ENCODE peak calls at places on chromosomes 7 and 10, in ten cellular contexts. C is hepatocyte; T is fibroblast of lung; X is CD4-positive, CD25-positive, alpha-beta regulatory T cell; W is NT2/D1; G is MM.1S; Z is ovary; E is left ventricle myocardium inferior; V is HCT116; B is CD8-positive, alpha-beta memory T cell. Q is an unnamed sample. For H3K4me1, the result is how much of the 10 kb centered on the place peaks cover.

GRCh38 chr10:80542053-80542452 is 4.4 kb downstream of the SH2D4B start:
- DNase-seq in C (no peak), E (no peak), V (no peak), W (no peak), X (no peak), Z (no peak), G (no peak), B (no peak), T (peak), Q (no peak)

GRCh38 chr10:5971315-5971832 is 6.0 kb downstream of the IL15RA start:
- DNase-seq in B (no peak), E (no peak), Z (peak), T (peak), V (no peak), C (peak), W (no peak), G (no peak), X (no peak), Q (peak)

GRCh38 chr7:98300595-98301372 is 19.3 kb downstream of the BRI3 start:
- DNase-seq in Z (no peak), W (no peak), C (no peak), V (no peak), B (no peak), G (no peak), E (no peak), X (no peak), T (no peak), Q (peak)

GRCh38 chr7:35650751-35651150 is 44.2 kb downstream of the HERPUD2 start:
- DNase-seq in Z (no peak), C (no peak), T (no peak), G (no peak), E (no peak), V (no peak), X (no peak), W (no peak), B (no peak), Q (no peak)

GRCh38 chr10:23742807-23743206 is 303.9 kb downstream of the OTUD1 start:
- DNase-seq in G (no peak), W (no peak), B (no peak), T (no peak), E (no peak), X (no peak), Z (no peak), C (no peak), V (no peak), Q (no peak)

GRCh38 chr10:18100664-18101063 is 39.6 kb upstream of the CACNB2 start:
- DNase-seq in X (no peak), Z (no peak), C (no peak), G (no peak), T (no peak), W (no peak), E (no peak), V (no peak), B (no peak), Q (no peak)

GRCh38 chr10:5547934-5548660 is 23.3 kb downstream of the CALML3 start:
- DNase-seq in G (no peak), W (no peak), T (peak), B (no peak), E (peak), Z (no peak), X (no peak), C (peak), V (peak), Q (peak)

GRCh38 chr10:60662917-60663614 is 115.2 kb upstream of the CDK1 start:
- DNase-seq in G (no peak), E (no peak), V (peak), B (no peak), T (peak), C (no peak), W (no peak), Z (no peak), X (no peak), Q (no peak)

GRCh38 chr10:4023997-4024396 is 239.0 kb upstream of the KLF6 start:
- DNase-seq in T (peak), Z (no peak), W (no peak), X (no peak), E (no peak), G (no peak), B (no peak), C (no peak), V (no peak), Q (no peak)

GRCh38 chr10:72089618-72090017 is 1.3 kb upstream of the SPOCK2 start:
- DNase-seq in T (no peak), C (peak), X (no peak), E (no peak), Z (no peak), B (no peak), W (no peak), V (no peak), G (no peak), Q (peak)

GRCh38 chr10:112689327-112689726 is 242.3 kb downstream of the VTI1A start:
- DNase-seq in W (no peak), C (peak), V (peak), E (peak), B (no peak), T (peak), X (no peak), G (no peak), Z (peak), Q (peak)

GRCh38 chr7:22190736-22191135 is 166.2 kb downstream of the RAPGEF5 start:
- DNase-seq in Z (no peak), B (no peak), C (no peak), G (no peak), V (no peak), E (no peak), X (no peak), W (no peak), T (no peak), Q (no peak)

GRCh38 chr7:98116656-98117461 is 10.2 kb downstream of the LMTK2 start:
- DNase-seq in C (peak), B (no peak), T (peak), X (no peak), E (no peak), W (no peak), G (no peak), Z (peak), V (no peak), Q (no peak)

GRCh38 chr10:104577861-104578480 is 63.1 kb upstream of the SORCS3 start:
- DNase-seq in T (no peak), V (peak), G (no peak), X (no peak), C (no peak), B (no peak), E (no peak), Z (no peak), W (no peak), Q (no peak)

GRCh38 chr7:1232623-1233327 is at the start of gene UNCX:
- DNase-seq in W (no peak), Z (no peak), V (no peak), E (no peak), X (no peak), G (no peak), B (no peak), T (no peak), C (no peak), Q (no peak)

GRCh38 chr10:5449227-5449626 is 36.9 kb downstream of the NET1 start:
- DNase-seq in E (no peak), G (no peak), C (no peak), B (no peak), Z (no peak), V (no peak), T (no peak), X (no peak), W (no peak), Q (no peak)

GRCh38 chr10:44878704-44879530 is 32.2 kb upstream of the TMEM72 start:
- DNase-seq in V (no peak), G (peak), C (peak), Z (peak), B (peak), T (peak), X (peak), E (peak), W (peak), Q (peak)
- H3K4me3 ChIP-seq in V (no peak), G (peak), C (peak), Z (peak), B (peak), T (peak), X (peak), E (peak), W (peak), Q (peak)

GRCh38 chr10:24851595-24851994 is 100.8 kb downstream of the PRTFDC1 start:
- DNase-seq in W (no peak), G (no peak), V (no peak), B (no peak), Z (no peak), X (no peak), T (peak), C (no peak), E (no peak), Q (no peak)

GRCh38 chr10:24848169-24848688 is 104.2 kb downstream of the PRTFDC1 start:
- DNase-seq in T (no peak), W (no peak), E (no peak), C (no peak), Z (no peak), B (no peak), V (no peak), G (no peak), X (no peak), Q (no peak)

GRCh38 chr10:24850726-24851300 is 101.6 kb downstream of the PRTFDC1 start:
- DNase-seq in V (no peak), G (no peak), W (no peak), T (no peak), C (no peak), Z (no peak), B (no peak), X (no peak), E (no peak), Q (no peak)

GRCh38 chr10:24849051-24849450 is 103.4 kb downstream of the PRTFDC1 start:
- DNase-seq in Z (no peak), C (no peak), G (no peak), B (no peak), E (no peak), W (no peak), V (no peak), X (no peak), T (peak), Q (no peak)

GRCh38 chr10:24849537-24850299 is 102.7 kb downstream of the PRTFDC1 start:
- DNase-seq in T (peak), G (no peak), Z (no peak), E (no peak), C (no peak), W (no peak), B (no peak), V (peak), X (no peak), Q (no peak)
- H3K4me1 ChIP-seq in T (under half), G (under half), Z (under half), E (under half), C (under half), W (under half), B (under half), V (under half), X (under half), Q (under half)

GRCh38 chr7:105677803-105678583 is 96.7 kb upstream of the EFCAB10 start:
- DNase-seq in G (no peak), Z (no peak), V (no peak), B (peak), T (no peak), E (no peak), X (peak), C (no peak), W (no peak), Q (no peak)
- H3K4me3 ChIP-seq in G (no peak), Z (peak), V (no peak), B (peak), T (no peak), E (peak), X (peak), C (no peak), W (no peak), Q (no peak)

DNA sequence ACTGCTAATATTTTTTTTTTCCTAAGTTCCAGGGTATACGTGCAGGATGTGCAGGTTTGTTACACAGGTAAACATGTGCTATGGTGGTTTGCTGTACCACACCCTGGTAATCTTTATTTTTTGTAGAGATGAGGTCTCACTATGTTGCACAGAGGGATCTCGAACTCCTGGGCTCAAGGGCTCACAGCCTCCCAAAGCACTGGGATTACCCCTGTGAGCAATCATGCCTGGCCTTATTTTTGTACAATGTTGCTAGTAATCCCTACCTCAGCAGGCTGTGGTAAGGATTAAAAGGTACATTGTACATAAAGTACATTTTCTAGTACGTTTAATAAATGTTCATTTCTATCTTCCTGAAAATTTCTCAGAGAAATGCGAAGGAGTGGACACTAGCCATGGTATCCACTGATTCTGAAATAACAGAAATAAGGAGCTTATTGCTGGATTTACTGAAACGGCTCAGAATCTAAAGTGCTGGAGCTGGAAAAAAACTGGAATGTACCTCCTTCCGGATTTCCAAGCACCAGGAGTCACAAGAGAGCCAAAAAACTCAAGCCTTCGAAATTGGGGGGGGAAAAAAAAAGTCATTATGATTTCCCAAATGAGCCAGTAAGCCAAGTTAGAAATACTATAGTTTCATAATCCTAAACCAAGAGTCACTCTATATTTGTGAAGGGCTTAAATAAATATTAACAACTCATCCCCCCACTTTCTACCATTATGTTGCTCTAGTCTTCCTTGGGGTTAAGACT is 69.6 kb downstream of the NT5C2 start:
- DNase-seq in E (no peak), V (no peak), G (no peak), X (no peak), B (no peak), C (no peak), Z (no peak), T (no peak), W (no peak), Q (no peak)
- H3K4me1 ChIP-seq in E (half or more), V (under half), G (under half), X (under half), B (under half), C (under half), Z (under half), T (under half), W (under half), Q (under half)

DNA sequence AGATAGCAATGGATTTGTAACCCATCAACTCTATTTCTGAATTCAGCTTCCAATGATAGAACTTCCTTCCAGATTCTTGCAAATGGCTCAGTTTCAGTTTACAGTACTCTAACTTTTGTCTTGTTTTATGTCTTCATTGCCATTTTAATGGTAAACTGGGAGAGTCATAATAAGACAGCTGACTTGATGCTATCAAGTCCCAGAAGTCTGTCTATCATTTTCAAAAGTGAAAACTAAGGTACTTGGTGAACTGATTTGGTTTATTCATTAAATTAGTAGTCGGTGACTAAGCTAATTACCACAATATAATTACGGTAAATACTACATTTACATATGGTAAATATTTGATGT is 25.0 kb downstream of the RTKN2 start:
- DNase-seq in T (no peak), W (no peak), X (no peak), B (no peak), Z (no peak), G (no peak), E (no peak), C (no peak), V (no peak), Q (no peak)
- H3K4me3 ChIP-seq in T (peak), W (no peak), X (peak), B (no peak), Z (no peak), G (peak), E (peak), C (no peak), V (no peak), Q (no peak)

GRCh38 chr7:100366411-100367250 is 6.7 kb upstream of the PILRA start:
- DNase-seq in W (no peak), X (no peak), Z (no peak), T (no peak), G (no peak), E (no peak), C (no peak), V (no peak), B (no peak), Q (no peak)
- H3K4me1 ChIP-seq in W (under half), X (under half), Z (under half), T (under half), G (under half), E (under half), C (under half), V (under half), B (under half), Q (under half)

Q was measured in Caco-2.